ENCODE peak calls at places on chromosomes 5 and 9, in six cellular contexts. One of them, this sample, is unnamed.
A peak's percentile ranks its signal among the peaks of the same experiment; 100 is the strongest.

GRCh38 chr9:108551030-108551964 is 304.5 kb downstream of the ACTL7B start:
- DNase-seq in lower leg skin: no peak
- DNase-seq in MM.1S: no peak
- DNase-seq in brain microvascular endothelial cell: peak; percentile 91
- DNase-seq in colonic mucosa: no peak
- DNase-seq in foreskin fibroblast: peak; percentile 93
- DNase-seq in this sample: peak; percentile 97

GRCh38 chr9:76634356-76635054 is 129.7 kb upstream of the PCA3 start:
- DNase-seq in lower leg skin: no peak
- DNase-seq in MM.1S: peak; percentile 63
- DNase-seq in brain microvascular endothelial cell: peak; percentile 68
- DNase-seq in colonic mucosa: no peak
- DNase-seq in foreskin fibroblast: peak; percentile 55
- DNase-seq in this sample: peak; percentile 51

GRCh38 chr5:118956727-118957126 is 31.6 kb downstream of the DTWD2 start:
- DNase-seq in lower leg skin: no peak
- DNase-seq in MM.1S: peak; percentile 16
- DNase-seq in brain microvascular endothelial cell: no peak
- DNase-seq in colonic mucosa: no peak
- DNase-seq in foreskin fibroblast: no peak
- DNase-seq in this sample: peak; percentile 14

GRCh38 chr5:93423333-93423714 is 157.7 kb downstream of the NR2F1-AS1 start:
- DNase-seq in lower leg skin: no peak
- DNase-seq in MM.1S: no peak
- DNase-seq in brain microvascular endothelial cell: no peak
- DNase-seq in colonic mucosa: no peak
- DNase-seq in foreskin fibroblast: no peak
- DNase-seq in this sample: no peak

GRCh38 chr9:110536802-110537201 is 42.7 kb downstream of the SVEP1 start:
- DNase-seq in lower leg skin: no peak
- DNase-seq in MM.1S: no peak
- DNase-seq in brain microvascular endothelial cell: no peak
- DNase-seq in colonic mucosa: no peak
- DNase-seq in foreskin fibroblast: peak; percentile 72
- DNase-seq in this sample: peak; percentile 88

GRCh38 chr9:95103385-95104087 is 214.0 kb downstream of the FANCC start:
- DNase-seq in lower leg skin: no peak
- DNase-seq in MM.1S: no peak
- DNase-seq in brain microvascular endothelial cell: no peak
- DNase-seq in colonic mucosa: no peak
- DNase-seq in foreskin fibroblast: no peak
- DNase-seq in this sample: no peak

GRCh38 chr5:5126444-5126843 is 13.7 kb upstream of the ADAMTS16 start:
- DNase-seq in lower leg skin: no peak
- DNase-seq in MM.1S: no peak
- DNase-seq in brain microvascular endothelial cell: no peak
- DNase-seq in colonic mucosa: no peak
- DNase-seq in foreskin fibroblast: no peak
- DNase-seq in this sample: peak; percentile 95

GRCh38 chr9:4762889-4763521 is 22.0 kb upstream of the AK3 start:
- DNase-seq in lower leg skin: peak; percentile 27
- DNase-seq in MM.1S: no peak
- DNase-seq in brain microvascular endothelial cell: peak; percentile 20
- DNase-seq in colonic mucosa: peak; percentile 64
- DNase-seq in foreskin fibroblast: no peak
- DNase-seq in this sample: no peak

GRCh38 chr5:172482156-172483020 is 28.1 kb upstream of the SH3PXD2B start:
- DNase-seq in lower leg skin: no peak
- DNase-seq in MM.1S: no peak
- DNase-seq in brain microvascular endothelial cell: no peak
- DNase-seq in colonic mucosa: no peak
- DNase-seq in foreskin fibroblast: no peak
- DNase-seq in this sample: peak; percentile 90

GRCh38 chr9:115494958-115495690 is 377.2 kb upstream of the TNC start:
- DNase-seq in lower leg skin: no peak
- DNase-seq in MM.1S: no peak
- DNase-seq in brain microvascular endothelial cell: no peak
- DNase-seq in colonic mucosa: no peak
- DNase-seq in foreskin fibroblast: no peak
- DNase-seq in this sample: peak; percentile 16

GRCh38 chr5:180787025-180787424 is 15.6 kb downstream of the MGAT1 start:
- DNase-seq in lower leg skin: peak; percentile 18
- DNase-seq in MM.1S: no peak
- DNase-seq in brain microvascular endothelial cell: peak; percentile 11
- DNase-seq in colonic mucosa: no peak
- DNase-seq in foreskin fibroblast: no peak
- DNase-seq in this sample: no peak

GRCh38 chr5:153629027-153629426 is 138.6 kb downstream of the GRIA1 start:
- DNase-seq in lower leg skin: peak; percentile 21
- DNase-seq in MM.1S: peak; percentile 19
- DNase-seq in brain microvascular endothelial cell: peak; percentile 95
- DNase-seq in colonic mucosa: peak; percentile 17
- DNase-seq in foreskin fibroblast: peak; percentile 99
- DNase-seq in this sample: peak; percentile 96

GRCh38 chr9:126499911-126500599 is 113.7 kb upstream of the LMX1B start:
- DNase-seq in lower leg skin: no peak
- DNase-seq in MM.1S: no peak
- DNase-seq in brain microvascular endothelial cell: no peak
- DNase-seq in colonic mucosa: no peak
- DNase-seq in foreskin fibroblast: no peak
- DNase-seq in this sample: no peak

GRCh38 chr5:58462623-58463230 is 2.8 kb upstream of the PLK2 start:
- DNase-seq in lower leg skin: peak; percentile 34
- DNase-seq in MM.1S: peak; percentile 62
- DNase-seq in brain microvascular endothelial cell: peak; percentile 74
- DNase-seq in colonic mucosa: peak; percentile 49
- DNase-seq in foreskin fibroblast: peak; percentile 41
- DNase-seq in this sample: peak; percentile 69

GRCh38 chr5:150000990-150001659 is 586 bp downstream of the HMGXB3 start:
- DNase-seq in lower leg skin: peak; percentile 29
- DNase-seq in MM.1S: peak; percentile 39
- DNase-seq in brain microvascular endothelial cell: no peak
- DNase-seq in colonic mucosa: peak; percentile 65
- DNase-seq in foreskin fibroblast: peak; percentile 60
- DNase-seq in this sample: peak; percentile 53

GRCh38 chr5:150624334-150625163 is 15.9 kb upstream of the SYNPO start:
- DNase-seq in lower leg skin: no peak
- DNase-seq in MM.1S: no peak
- DNase-seq in brain microvascular endothelial cell: no peak
- DNase-seq in colonic mucosa: no peak
- DNase-seq in foreskin fibroblast: no peak
- DNase-seq in this sample: no peak

GRCh38 chr5:54654211-54654610 is 136.7 kb downstream of the SNX18 start:
- DNase-seq in lower leg skin: no peak
- DNase-seq in MM.1S: no peak
- DNase-seq in brain microvascular endothelial cell: no peak
- DNase-seq in colonic mucosa: no peak
- DNase-seq in foreskin fibroblast: no peak
- DNase-seq in this sample: no peak

GRCh38 chr5:68345595-68345994 is 130.0 kb downstream of the PIK3R1 start:
- DNase-seq in lower leg skin: no peak
- DNase-seq in MM.1S: no peak
- DNase-seq in brain microvascular endothelial cell: no peak
- DNase-seq in colonic mucosa: no peak
- DNase-seq in foreskin fibroblast: no peak
- DNase-seq in this sample: no peak

GRCh38 chr9:137456061-137456863 is 2.9 kb downstream of the NSMF start:
- DNase-seq in lower leg skin: no peak
- DNase-seq in MM.1S: no peak
- DNase-seq in brain microvascular endothelial cell: peak; percentile 46
- DNase-seq in colonic mucosa: no peak
- DNase-seq in foreskin fibroblast: peak; percentile 49
- DNase-seq in this sample: no peak

GRCh38 chr9:16118090-16118489 is 565.2 kb downstream of the CCDC171 start:
- DNase-seq in lower leg skin: no peak
- DNase-seq in MM.1S: no peak
- DNase-seq in brain microvascular endothelial cell: no peak
- DNase-seq in colonic mucosa: no peak
- DNase-seq in foreskin fibroblast: no peak
- DNase-seq in this sample: no peak

GRCh38 chr5:132405646-132406045 is 36.1 kb downstream of the SLC22A5 start:
- DNase-seq in lower leg skin: no peak
- DNase-seq in MM.1S: no peak
- DNase-seq in brain microvascular endothelial cell: no peak
- DNase-seq in colonic mucosa: no peak
- DNase-seq in foreskin fibroblast: no peak
- DNase-seq in this sample: no peak

GRCh38 chr9:88313364-88314220 is 74.7 kb upstream of the SPIN1 start:
- DNase-seq in lower leg skin: no peak
- DNase-seq in MM.1S: no peak
- DNase-seq in brain microvascular endothelial cell: no peak
- DNase-seq in colonic mucosa: no peak
- DNase-seq in foreskin fibroblast: no peak
- DNase-seq in this sample: no peak

GRCh38 chr5:139389701-139390638 is at the start of gene MZB1:
- DNase-seq in lower leg skin: no peak
- DNase-seq in MM.1S: peak; percentile 95
- DNase-seq in brain microvascular endothelial cell: no peak
- DNase-seq in colonic mucosa: no peak
- DNase-seq in foreskin fibroblast: no peak
- DNase-seq in this sample: no peak

GRCh38 chr5:143641957-143642356 is 170.0 kb upstream of the HMHB1 start:
- DNase-seq in lower leg skin: no peak
- DNase-seq in MM.1S: no peak
- DNase-seq in brain microvascular endothelial cell: no peak
- DNase-seq in colonic mucosa: no peak
- DNase-seq in foreskin fibroblast: no peak
- DNase-seq in this sample: no peak

GRCh38 chr9:81588148-81588874 is 101.0 kb downstream of the TLE1 start:
- DNase-seq in lower leg skin: peak; percentile 37
- DNase-seq in MM.1S: no peak
- DNase-seq in brain microvascular endothelial cell: peak; percentile 69
- DNase-seq in colonic mucosa: peak; percentile 63
- DNase-seq in foreskin fibroblast: peak; percentile 77
- DNase-seq in this sample: peak; percentile 91

DNA sequence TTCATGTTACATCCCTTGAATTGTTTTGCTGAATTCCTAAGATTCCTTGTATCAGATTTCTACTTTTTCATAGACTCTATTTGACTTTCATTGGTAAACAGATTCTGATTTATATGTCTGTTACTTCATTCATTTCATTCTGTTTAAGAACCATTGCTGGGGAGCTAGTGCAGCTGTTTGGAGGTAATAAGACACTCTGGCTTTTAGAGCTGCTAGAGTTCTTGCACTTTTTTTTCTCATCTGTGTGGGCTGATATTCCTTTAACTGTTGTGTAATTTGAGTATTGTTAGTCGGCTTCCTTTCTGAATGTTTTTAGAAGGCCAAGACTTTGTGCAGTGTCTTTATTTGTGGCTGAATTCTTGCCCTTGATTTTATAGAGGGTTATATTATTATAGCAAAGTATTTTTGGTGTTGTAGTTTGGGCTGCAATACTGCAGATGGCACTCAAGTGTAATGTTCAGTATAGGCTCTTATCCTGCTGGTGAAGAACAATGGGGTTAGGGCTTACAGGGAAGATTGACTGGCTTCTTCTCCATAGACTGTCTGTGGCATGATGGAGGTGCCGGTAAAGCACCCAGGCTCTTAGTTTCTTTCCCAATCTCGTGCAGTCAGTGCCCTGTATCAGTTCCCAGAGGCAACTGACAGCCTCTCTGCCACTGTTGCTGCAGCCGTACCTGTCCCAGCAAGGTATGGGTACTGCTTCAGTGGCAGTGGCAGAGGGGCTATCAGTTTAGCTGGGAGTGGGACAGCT is 162.2 kb downstream of the OXCT1 start:
- DNase-seq in lower leg skin: no peak
- DNase-seq in MM.1S: peak; percentile 48
- DNase-seq in brain microvascular endothelial cell: peak; percentile 61
- DNase-seq in colonic mucosa: no peak
- DNase-seq in foreskin fibroblast: peak; percentile 32
- DNase-seq in this sample: peak; percentile 56
- TF ChIP-seq CTCF in lower leg skin: no peak
- TF ChIP-seq CTCF in MM.1S: peak; percentile 61
- TF ChIP-seq CTCF in brain microvascular endothelial cell: peak; percentile 69
- TF ChIP-seq CTCF in colonic mucosa: peak; percentile 14
- TF ChIP-seq CTCF in foreskin fibroblast: peak; percentile 72
- TF ChIP-seq CTCF in this sample: peak; percentile 54

GRCh38 chr9:92455217-92455616 is 27.1 kb downstream of the ASPN start:
- DNase-seq in lower leg skin: no peak
- DNase-seq in MM.1S: no peak
- DNase-seq in brain microvascular endothelial cell: no peak
- DNase-seq in colonic mucosa: no peak
- DNase-seq in foreskin fibroblast: no peak
- DNase-seq in this sample: peak; percentile 30
- TF ChIP-seq CTCF in lower leg skin: no peak
- TF ChIP-seq CTCF in MM.1S: peak; percentile 26
- TF ChIP-seq CTCF in brain microvascular endothelial cell: peak; percentile 53
- TF ChIP-seq CTCF in colonic mucosa: no peak
- TF ChIP-seq CTCF in foreskin fibroblast: peak; percentile 17
- TF ChIP-seq CTCF in this sample: peak; percentile 22

GRCh38 chr9:21993893-21994525 is at the start of gene CDKN2A:
- DNase-seq in lower leg skin: no peak
- DNase-seq in MM.1S: no peak
- DNase-seq in brain microvascular endothelial cell: no peak
- DNase-seq in colonic mucosa: peak; percentile 63
- DNase-seq in foreskin fibroblast: no peak
- DNase-seq in this sample: no peak
- TF ChIP-seq CTCF in lower leg skin: no peak
- TF ChIP-seq CTCF in MM.1S: no peak
- TF ChIP-seq CTCF in brain microvascular endothelial cell: no peak
- TF ChIP-seq CTCF in colonic mucosa: no peak
- TF ChIP-seq CTCF in foreskin fibroblast: no peak
- TF ChIP-seq CTCF in this sample: no peak

DNA sequence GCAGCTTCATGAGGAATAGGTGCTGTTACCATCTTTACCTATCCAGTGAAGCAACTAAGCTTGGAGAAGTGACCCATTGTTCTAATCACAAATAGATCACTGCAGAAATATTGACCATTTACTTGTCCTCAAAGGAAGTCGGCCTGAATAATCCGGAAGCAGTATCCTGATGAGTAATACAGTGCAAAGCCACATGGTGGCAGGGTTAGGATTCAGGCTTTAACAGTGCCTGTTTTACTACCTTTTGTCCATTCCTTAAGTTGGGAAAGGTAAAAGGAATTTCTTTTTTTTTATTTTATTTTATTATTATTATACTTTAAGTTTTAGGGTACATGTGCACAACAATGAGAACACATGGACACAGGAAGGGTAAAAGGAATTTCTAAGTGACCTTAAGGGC is 336.3 kb downstream of the KDM4C start:
- DNase-seq in lower leg skin: no peak
- DNase-seq in MM.1S: no peak
- DNase-seq in brain microvascular endothelial cell: peak; percentile 33
- DNase-seq in colonic mucosa: no peak
- DNase-seq in foreskin fibroblast: no peak
- DNase-seq in this sample: peak; percentile 41
- TF ChIP-seq CTCF in lower leg skin: no peak
- TF ChIP-seq CTCF in MM.1S: no peak
- TF ChIP-seq CTCF in brain microvascular endothelial cell: peak; percentile 59
- TF ChIP-seq CTCF in colonic mucosa: peak; percentile 42
- TF ChIP-seq CTCF in foreskin fibroblast: peak; percentile 22
- TF ChIP-seq CTCF in this sample: peak; percentile 25